ENCODE peak calls at places on chromosome 2, in four cellular contexts. M is HL-60, D is K562, O is GM12878. P is an unnamed sample.

GRCh38 chr2:42863320-42863719 is 70.9 kb upstream of the HAAO start:
- DNase-seq in O (no peak), M (no peak), D (no peak), P (no peak)

GRCh38 chr2:241772063-241772499 is 4.5 kb upstream of the GAL3ST2 start:
- DNase-seq in D (no peak), O (peak; percentile 40), M (no peak), P (no peak)

GRCh38 chr2:28620371-28620793 is 124.5 kb downstream of the PLB1 start:
- DNase-seq in D (no peak), M (no peak), O (no peak), P (no peak)

GRCh38 chr2:72130671-72131360 is 16.8 kb downstream of the CYP26B1 start:
- DNase-seq in M (no peak), O (no peak), D (no peak), P (no peak)

GRCh38 chr2:101238930-101239759 is 13.5 kb upstream of the CNOT11 start:
- DNase-seq in M (no peak), D (no peak), O (no peak), P (no peak)

GRCh38 chr2:175396696-175397095 is 215.2 kb upstream of the ATP5MC3 start:
- DNase-seq in D (no peak), O (no peak), M (no peak), P (no peak)

GRCh38 chr2:48605482-48606175 is 12.0 kb upstream of the GTF2A1L start:
- DNase-seq in M (no peak), D (peak; percentile 78), O (no peak), P (no peak)

GRCh38 chr2:73611193-73611592 is 31.0 kb downstream of the NAT8 start:
- DNase-seq in O (no peak), D (no peak), M (no peak), P (no peak)

GRCh38 chr2:198141726-198142125 is 337.3 kb downstream of the PLCL1 start:
- DNase-seq in O (no peak), D (no peak), M (no peak), P (no peak)

GRCh38 chr2:239042551-239043320 is 194.9 kb downstream of the TWIST2 start:
- DNase-seq in O (no peak), D (no peak), M (no peak), P (no peak)

GRCh38 chr2:170335351-170335750 is 157.4 kb downstream of the MYO3B start:
- DNase-seq in O (no peak), D (no peak), M (no peak), P (no peak)

GRCh38 chr2:136373035-136373434 is 255.1 kb upstream of the CXCR4 start:
- DNase-seq in M (no peak), D (no peak), O (no peak), P (no peak)

GRCh38 chr2:1839066-1839756 is 94.9 kb upstream of the PXDN start:
- DNase-seq in D (no peak), M (no peak), O (no peak), P (no peak)

GRCh38 chr2:198968585-198968984 is 489.2 kb downstream of the SATB2 start:
- DNase-seq in O (no peak), D (no peak), M (no peak), P (no peak)

GRCh38 chr2:88090446-88091283 is 23.0 kb downstream of the SMYD1 start:
- DNase-seq in M (peak; percentile 35), O (no peak), D (no peak), P (no peak)

GRCh38 chr2:190023860-190024259 is 38.7 kb downstream of the MSTN start:
- DNase-seq in D (peak; percentile 6), O (no peak), M (peak; percentile 28), P (no peak)

GRCh38 chr2:204550738-204551137 is 5.5 kb downstream of the PARD3B start:
- DNase-seq in O (no peak), D (no peak), M (no peak), P (no peak)

GRCh38 chr2:81650048-81650971 is 1345.8 kb upstream of the LRRTM1 start:
- DNase-seq in D (no peak), M (no peak), O (no peak), P (no peak)

GRCh38 chr2:128228894-128229293 is 89.8 kb downstream of the HS6ST1 start:
- DNase-seq in D (no peak), M (no peak), O (no peak), P (no peak)

GRCh38 chr2:168773719-168774521 is 28.5 kb upstream of the NOSTRIN start:
- DNase-seq in D (peak; percentile 87), M (peak; percentile 54), O (no peak), P (peak; percentile 17)

GRCh38 chr2:23512778-23513177 is 127.8 kb downstream of the KLHL29 start:
- DNase-seq in M (no peak), O (no peak), D (no peak), P (no peak)

GRCh38 chr2:153387203-153387602 is 91.4 kb downstream of the RPRM start:
- DNase-seq in O (no peak), M (no peak), D (no peak), P (no peak)

GRCh38 chr2:26526105-26526504 is 48.2 kb upstream of the OTOF start:
- DNase-seq in D (no peak), M (no peak), O (no peak), P (no peak)

GRCh38 chr2:43185146-43185545 is 41.3 kb downstream of the ZFP36L2 start:
- DNase-seq in O (no peak), M (no peak), D (peak; percentile 33), P (no peak)

GRCh38 chr2:74555610-74556103 is 1.1 kb downstream of the DOK1 start:
- DNase-seq in M (peak; percentile 71), D (no peak), O (no peak), P (no peak)

GRCh38 chr2:169119117-169119770 is 49.9 kb downstream of the DHRS9 start:
- DNase-seq in O (no peak), M (no peak), D (no peak), P (no peak)

GRCh38 chr2:16487686-16488085 is 177.9 kb downstream of the CYRIA start:
- DNase-seq in O (no peak), D (no peak), M (peak; percentile 11), P (no peak)

GRCh38 chr2:238174701-238175100 is 15.9 kb downstream of the ERFE start:
- DNase-seq in M (no peak), D (no peak), O (no peak), P (no peak)

GRCh38 chr2:213125646-213126347 is 25.6 kb downstream of the IKZF2 start:
- DNase-seq in M (peak; percentile 47), O (no peak), D (no peak), P (no peak)

GRCh38 chr2:217402622-217403383 is 542.9 kb upstream of the TNP1 start:
- DNase-seq in O (no peak), M (no peak), D (peak; percentile 6), P (no peak)

GRCh38 chr2:133844214-133844892 is 276.1 kb upstream of the NCKAP5 start:
- DNase-seq in M (peak; percentile 38), D (peak; percentile 74), O (peak; percentile 5), P (peak; percentile 63)
- TF ChIP-seq SPI1 in M (no peak), D (no peak), O (no peak), P (no peak)

DNA sequence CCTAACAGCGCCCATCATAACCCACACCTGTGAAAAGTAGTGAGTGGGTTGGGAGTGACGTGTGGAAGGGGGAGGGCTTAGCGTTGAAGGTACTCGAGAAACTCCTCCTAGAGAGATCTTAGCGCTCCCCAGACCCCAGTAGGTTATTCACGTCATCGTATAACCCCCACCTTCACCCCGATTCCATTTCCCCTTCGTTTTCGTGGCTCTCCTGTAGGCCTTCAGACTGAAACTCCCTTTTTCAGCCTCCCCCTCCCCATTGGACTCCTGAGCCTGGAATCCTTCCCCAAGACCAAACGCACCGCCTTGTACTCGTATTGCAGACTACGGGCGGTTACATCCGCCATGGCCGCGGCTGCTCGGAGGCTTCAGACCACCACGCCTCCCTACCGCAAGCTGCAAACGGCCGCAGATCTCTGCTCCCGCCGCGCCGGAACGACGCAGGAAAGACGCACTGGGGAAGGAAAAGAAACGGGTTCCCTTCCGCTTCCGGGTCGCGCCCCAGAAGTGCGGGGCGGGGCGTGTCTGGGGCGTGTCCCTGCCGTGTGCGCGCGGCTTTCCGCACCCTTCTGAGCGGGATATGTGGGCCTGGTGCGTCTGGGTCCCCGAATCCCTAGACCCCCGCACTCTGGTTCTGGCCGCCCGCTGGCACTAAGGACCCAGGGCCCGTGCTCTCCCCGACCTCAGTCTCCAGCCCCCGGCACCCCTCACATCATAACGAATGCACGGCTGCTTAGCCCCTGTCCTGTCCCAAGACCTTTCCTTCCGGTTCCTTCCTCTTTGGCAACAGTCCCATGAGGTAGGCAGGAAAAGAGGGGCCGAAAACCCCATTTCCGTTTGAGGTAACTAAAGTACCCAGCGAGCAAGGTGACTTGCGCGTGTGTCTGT is at the start of gene SNRNP200:
- DNase-seq in D (peak; percentile 93), O (no peak), M (peak; percentile 91), P (peak; percentile 72)
- TF ChIP-seq SPI1 in D (peak; percentile 52), O (no peak), M (peak; percentile 0), P (no peak)

DNA sequence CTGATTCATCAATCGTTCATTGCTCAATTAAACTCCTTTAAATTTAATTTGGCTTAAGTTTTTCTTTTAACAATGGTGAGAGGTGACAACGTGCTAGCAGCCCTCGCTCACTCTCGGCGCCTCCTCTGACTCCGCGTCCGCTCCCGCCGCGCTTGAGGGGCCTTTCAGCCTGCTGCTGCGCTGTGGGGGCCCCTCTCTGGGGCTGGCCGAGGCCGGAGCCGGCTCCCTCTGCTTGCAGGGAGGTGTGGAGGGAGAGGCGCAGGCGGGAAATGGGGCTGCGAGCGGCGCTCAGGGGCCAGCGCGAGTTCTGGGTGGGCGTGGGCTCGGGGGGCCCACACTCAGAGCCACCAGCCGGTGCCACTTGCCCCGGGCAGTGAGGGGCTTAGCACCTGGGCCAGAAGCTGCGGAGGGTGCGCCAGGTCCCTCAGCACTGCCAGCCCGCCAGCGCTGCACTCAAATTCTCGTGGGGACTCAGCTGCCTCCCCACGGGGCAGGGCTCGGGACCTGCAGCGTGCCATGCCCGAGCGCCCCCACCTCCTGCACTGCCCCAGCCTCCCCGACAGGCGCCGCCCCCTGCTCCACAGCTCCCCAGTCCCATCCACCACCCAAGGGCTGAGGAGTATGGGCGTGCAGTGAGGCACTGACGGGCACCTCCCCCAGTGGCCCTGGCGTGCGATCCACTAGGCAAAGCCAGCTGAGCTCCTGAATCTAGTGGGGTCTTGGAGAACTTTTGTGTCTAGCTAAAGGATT is 19.6 kb downstream of the ANKMY1 start:
- DNase-seq in D (no peak), O (no peak), M (no peak), P (no peak)
- TF ChIP-seq SPI1 in D (no peak), O (no peak), M (no peak), P (no peak)

DNA sequence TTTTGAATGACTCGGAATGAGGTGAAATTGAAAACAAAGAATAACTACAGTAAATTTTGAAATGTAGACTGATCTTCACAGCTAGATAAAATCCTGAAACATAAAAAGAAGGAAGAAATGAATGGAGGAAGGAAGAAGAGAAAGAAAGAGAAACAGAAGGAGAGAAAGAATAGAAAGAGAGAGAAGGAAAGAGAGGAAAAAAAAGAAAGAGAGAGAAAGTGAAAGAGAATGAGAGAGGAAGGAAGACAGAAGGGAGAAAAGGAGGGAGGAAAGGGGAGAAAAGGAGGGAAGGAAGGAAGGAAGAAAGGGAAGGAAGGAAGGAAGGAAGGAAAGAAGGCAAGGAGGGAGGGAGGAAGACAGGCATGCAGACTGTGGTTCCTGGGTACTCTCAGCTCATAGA is 982.6 kb downstream of the BCL11A start:
- DNase-seq in O (no peak), M (no peak), D (no peak), P (no peak)
- TF ChIP-seq SPI1 in O (no peak), M (no peak), D (no peak), P (no peak)